ENCODE peak calls at places on chromosomes 3 and 15, in seven cellular contexts. M is endothelial cell of umbilical vein, R is bronchial epithelial cell, J is fibroblast of pulmonary artery, X is heart left ventricle, L is upper lobe of right lung, V is kidney epithelial cell. T is an unnamed sample.

GRCh38 chr3:134334231-134334900 is 39.9 kb downstream of the AMOTL2 start:
- DNase-seq in M (no peak), L (no peak), V (no peak), J (no peak), X (no peak), R (no peak), T (no peak)

GRCh38 chr3:100368421-100368820 is 32.5 kb downstream of the TOMM70 start:
- DNase-seq in V (no peak), M (peak), L (no peak), J (no peak), R (no peak), X (no peak), T (no peak)

GRCh38 chr3:124137264-124137663 is 145.3 kb upstream of the ROPN1 start:
- DNase-seq in R (peak), X (no peak), J (no peak), V (no peak), L (no peak), M (no peak), T (no peak)

GRCh38 chr3:12300137-12300536 is 11.3 kb downstream of the PPARG start:
- DNase-seq in X (no peak), J (no peak), V (no peak), R (no peak), L (no peak), M (no peak), T (no peak)

GRCh38 chr3:15820911-15821310 is 23.1 kb upstream of the ANKRD28 start:
- DNase-seq in X (no peak), L (no peak), V (no peak), R (no peak), M (no peak), J (no peak), T (no peak)

GRCh38 chr3:163916596-163917560 is 1161.4 kb downstream of the SI start:
- DNase-seq in V (no peak), L (no peak), J (no peak), R (no peak), M (no peak), X (no peak), T (no peak)

GRCh38 chr15:43414196-43414595 is 43.3 kb downstream of the TUBGCP4 start:
- DNase-seq in R (no peak), M (no peak), J (peak), X (no peak), L (no peak), V (no peak), T (no peak)

GRCh38 chr15:49145651-49146609 is 9.5 kb downstream of the COPS2 start:
- DNase-seq in J (peak), M (peak), R (peak), V (no peak), X (peak), L (no peak), T (peak)

GRCh38 chr3:184334470-184335158 is 2.8 kb upstream of the FAM131A start:
- DNase-seq in V (peak), J (peak), M (peak), X (no peak), L (no peak), R (peak), T (no peak)

GRCh38 chr3:94004301-94004910 is 24.0 kb downstream of the STX19 start:
- DNase-seq in R (peak), M (peak), V (peak), X (no peak), J (peak), L (no peak), T (peak)
- H3K4me3 ChIP-seq in R (no peak), M (peak), V (no peak), X (peak), J (peak), L (peak), T (peak)

GRCh38 chr3:5806192-5806591 is 618.7 kb downstream of the EDEM1 start:
- DNase-seq in M (no peak), X (no peak), R (no peak), L (no peak), V (no peak), J (no peak), T (peak)
- TF ChIP-seq CTCF in M (no peak), X (no peak), R (no peak), L (no peak), V (peak), J (no peak), T (peak)

DNA sequence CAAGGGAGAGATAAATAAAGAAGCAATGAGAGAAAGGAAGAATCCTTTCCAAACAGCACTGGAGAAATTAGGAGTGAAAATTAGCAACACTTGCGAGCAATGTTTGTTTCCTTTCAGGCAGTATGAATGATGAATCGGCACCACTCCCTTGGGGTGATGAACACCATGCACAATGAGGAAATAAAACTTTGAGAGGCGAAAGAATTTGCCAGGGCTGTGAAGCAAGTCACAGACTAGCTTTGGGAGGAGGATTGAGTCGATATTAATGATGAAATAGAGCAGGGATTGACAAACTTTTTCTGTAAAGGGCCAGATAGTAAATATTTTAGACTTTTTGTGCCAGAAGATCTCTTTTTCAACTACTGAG is 237.7 kb downstream of the AGBL1 start:
- DNase-seq in X (no peak), J (no peak), R (peak), M (no peak), V (no peak), L (no peak), T (no peak)
- H3K4me3 ChIP-seq in X (no peak), J (no peak), R (no peak), M (no peak), V (no peak), L (no peak), T (no peak)

GRCh38 chr15:38406451-38406850 is 47.5 kb upstream of the FAM98B start:
- DNase-seq in M (no peak), L (no peak), V (no peak), X (no peak), J (no peak), R (peak), T (no peak)
- TF ChIP-seq CTCF in M (no peak), L (no peak), V (no peak), X (no peak), J (no peak), R (no peak), T (no peak)

GRCh38 chr3:46959169-46959515 is 17.4 kb downstream of the CCDC12 start:
- DNase-seq in J (no peak), L (no peak), M (no peak), R (no peak), X (no peak), V (no peak), T (no peak)
- H3K4me3 ChIP-seq in J (no peak), L (no peak), M (no peak), R (no peak), X (no peak), V (no peak), T (no peak)